ENCODE peak calls at places on chromosomes 2 and 18, in five cellular contexts. D is AG04450, P is lower lobe of right lung, I is breast epithelium, S is IMR-90. A is an unnamed sample.

GRCh38 chr2:21043744-21044532 is at the start of gene APOB:
- DNase-seq in D (no peak), P (peak; percentile 51), I (no peak), S (no peak), A (no peak)

GRCh38 chr2:31889044-31889443 is 121.8 kb downstream of the MEMO1 start:
- DNase-seq in D (no peak), P (no peak), I (no peak), S (no peak), A (no peak)

GRCh38 chr2:179447839-179448447 is 183.3 kb upstream of the SESTD1 start:
- DNase-seq in D (no peak), P (no peak), I (no peak), S (peak; percentile 21), A (peak; percentile 40)

GRCh38 chr2:158973511-158973956 is 5.1 kb downstream of the TANC1 start:
- DNase-seq in D (no peak), P (no peak), I (no peak), S (peak; percentile 51), A (peak; percentile 24)

GRCh38 chr18:46718501-46719341 is 38.1 kb downstream of the ST8SIA5 start:
- DNase-seq in D (no peak), P (no peak), I (no peak), S (peak; percentile 68), A (peak; percentile 91)

GRCh38 chr2:209505410-209505809 is 81.6 kb downstream of the MAP2 start:
- DNase-seq in D (no peak), P (no peak), I (no peak), S (no peak), A (no peak)

GRCh38 chr18:23825978-23826405 is 136.7 kb downstream of the LAMA3 start:
- DNase-seq in D (no peak), P (no peak), I (peak; percentile 87), S (peak; percentile 70), A (peak; percentile 98)

GRCh38 chr2:242085941-242086621 is 216.6 kb downstream of the RTP5 start:
- DNase-seq in D (no peak), P (peak; percentile 72), I (no peak), S (peak; percentile 1), A (peak; percentile 35)

GRCh38 chr18:23106575-23106974 is 28.7 kb upstream of the CABLES1 start:
- DNase-seq in D (peak; percentile 63), P (no peak), I (peak; percentile 48), S (peak; percentile 96), A (peak; percentile 97)

GRCh38 chr18:59697236-59697932 is at the start of gene CCBE1:
- DNase-seq in D (no peak), P (peak; percentile 71), I (no peak), S (peak; percentile 71), A (peak; percentile 69)

GRCh38 chr18:39685303-39685902 is 2119.8 kb upstream of the CELF4 start:
- DNase-seq in D (no peak), P (no peak), I (no peak), S (no peak), A (no peak)

GRCh38 chr2:70607121-70607551 is 53.5 kb upstream of the TGFA start:
- DNase-seq in D (no peak), P (no peak), I (peak; percentile 85), S (no peak), A (peak; percentile 26)

GRCh38 chr2:70608373-70608772 is 54.7 kb upstream of the TGFA start:
- DNase-seq in D (no peak), P (no peak), I (no peak), S (no peak), A (no peak)

GRCh38 chr2:70598197-70598596 is 44.6 kb upstream of the TGFA start:
- DNase-seq in D (no peak), P (no peak), I (no peak), S (no peak), A (no peak)

DNA sequence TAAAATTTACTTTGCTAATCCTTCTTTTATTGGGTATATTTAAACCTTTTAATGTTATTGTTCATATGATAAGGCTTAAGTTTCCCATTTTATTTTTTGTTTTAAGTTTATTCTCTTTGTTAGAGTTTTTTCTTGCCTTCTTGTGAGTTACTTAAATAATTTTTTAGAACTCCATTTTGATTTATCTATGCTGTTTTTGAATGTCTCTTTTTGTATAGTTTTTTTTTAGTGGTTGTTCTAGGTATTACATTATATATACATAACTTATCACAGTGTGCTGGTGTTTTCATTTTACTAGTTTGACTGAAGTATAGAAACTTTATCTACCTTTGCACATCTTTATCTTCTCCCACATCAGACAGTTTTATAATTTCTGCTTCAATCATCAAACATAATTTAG is 49.4 kb upstream of the TGFA start:
- DNase-seq in D (no peak), P (no peak), I (no peak), S (no peak), A (no peak)
- TF ChIP-seq CTCF in D (no peak), P (no peak), I (no peak), S (no peak), A (no peak)

DNA sequence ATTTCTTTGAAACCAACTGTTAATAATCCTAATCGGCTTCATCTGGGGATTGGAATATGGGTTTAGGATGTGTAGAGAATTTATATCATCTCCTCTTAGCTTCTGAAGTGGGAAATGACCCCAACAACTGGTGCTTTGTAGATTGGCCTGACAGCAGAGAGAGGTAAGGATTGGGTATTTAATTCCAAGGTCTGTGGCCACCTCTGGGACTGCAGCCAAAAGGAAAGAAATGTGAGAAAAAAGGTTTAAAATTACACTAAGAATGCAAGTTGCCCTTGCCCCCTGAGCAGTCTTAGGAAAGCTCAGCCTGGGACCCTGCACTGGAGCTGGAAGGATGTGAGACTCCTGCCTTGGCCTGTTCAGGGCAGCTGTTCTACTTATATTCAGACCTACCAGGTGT is 157.1 kb downstream of the FTCDNL1 start:
- DNase-seq in D (no peak), P (no peak), I (no peak), S (no peak), A (no peak)
- H3K4me3 ChIP-seq in D (no peak overlapping the region), P (no peak overlapping the region), I (no peak overlapping the region), S (no peak overlapping the region), A (no peak overlapping the region)

GRCh38 chr2:63486861-63487290 is 101.4 kb downstream of the WDPCP start:
- DNase-seq in D (no peak), P (no peak), I (no peak), S (no peak), A (no peak)

GRCh38 chr2:63494100-63494499 is 94.2 kb downstream of the WDPCP start:
- DNase-seq in D (no peak), P (no peak), I (no peak), S (no peak), A (no peak)

GRCh38 chr2:63484481-63484880 is 103.8 kb downstream of the WDPCP start:
- DNase-seq in D (no peak), P (no peak), I (no peak), S (no peak), A (no peak)

GRCh38 chr2:63484901-63485300 is 103.4 kb downstream of the WDPCP start:
- DNase-seq in D (no peak), P (no peak), I (no peak), S (no peak), A (no peak)

GRCh38 chr2:63488118-63488713 is 100.1 kb downstream of the WDPCP start:
- DNase-seq in D (no peak), P (no peak), I (no peak), S (peak; percentile 46), A (peak; percentile 47)
- TF ChIP-seq CTCF in D (peak; percentile 86), P (peak; percentile 46), I (no peak), S (peak; percentile 69), A (peak; percentile 78)

GRCh38 chr2:152716805-152717241 is 438 bp downstream of the PRPF40A start:
- DNase-seq in D (no peak), P (no peak), I (no peak), S (no peak), A (peak; percentile 18)

GRCh38 chr2:152718909-152719645 is 657 bp downstream of the ARL6IP6 start:
- DNase-seq in D (no peak), P (no peak), I (peak; percentile 27), S (no peak), A (peak; percentile 55)

GRCh38 chr2:152715854-152716428 is 1.3 kb downstream of the PRPF40A start:
- DNase-seq in D (no peak), P (no peak), I (no peak), S (peak; percentile 5), A (peak; percentile 43)

GRCh38 chr2:152717242-152718046 is at the start of gene PRPF40A:
- DNase-seq in D (peak; percentile 96), P (peak; percentile 99), I (peak; percentile 98), S (peak; percentile 98), A (peak; percentile 96)

DNA sequence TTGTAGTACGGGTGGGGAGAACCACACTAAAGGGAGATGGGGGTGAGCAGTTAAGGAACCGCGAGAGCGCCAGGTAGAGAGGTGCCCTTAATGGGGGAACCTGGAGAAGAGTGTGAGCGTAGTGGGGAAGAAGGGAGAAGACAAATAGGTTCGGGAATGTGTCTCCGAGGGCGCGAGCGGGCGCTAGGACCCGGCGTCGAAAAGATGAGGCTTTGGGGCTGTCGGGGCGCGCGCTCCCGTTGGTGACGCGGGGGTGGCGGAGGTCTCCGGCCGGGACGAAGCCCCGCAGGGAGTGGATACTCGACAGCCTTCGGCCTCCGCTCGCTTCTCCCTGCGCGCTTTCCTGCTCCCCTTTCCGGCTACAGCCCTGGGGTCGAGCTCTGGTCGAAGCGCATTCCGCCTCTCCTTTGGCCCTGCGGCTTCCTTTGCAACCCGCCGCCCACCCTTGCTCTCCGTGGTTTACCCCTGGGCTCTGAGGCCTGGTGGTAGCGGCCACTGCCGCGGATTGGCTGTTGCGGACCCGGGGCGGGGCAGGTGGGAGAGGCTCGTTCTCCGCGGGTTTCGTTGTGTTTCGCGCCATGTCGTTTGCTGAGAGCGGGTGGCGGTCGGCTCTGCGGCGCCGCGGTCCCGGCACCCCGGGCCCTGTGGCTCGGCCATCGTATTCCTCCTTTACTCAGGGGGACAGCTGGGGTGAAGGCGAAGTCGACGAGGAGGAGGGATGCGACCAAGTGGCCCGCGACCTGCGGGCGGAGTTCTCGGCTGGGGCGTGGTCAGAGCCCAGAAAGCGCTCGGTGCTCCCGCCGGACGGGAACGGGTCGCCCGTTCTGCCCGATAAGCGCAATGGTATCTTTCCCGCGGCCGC is at the start of gene ARL6IP6:
- DNase-seq in D (peak; percentile 55), P (peak; percentile 96), I (peak; percentile 90), S (peak; percentile 84), A (peak; percentile 82)
- H3K4me3 ChIP-seq in D (peak within 1 kb of the TSS; percentile 76), P (peak within 1 kb of the TSS; percentile 90), I (peak within 1 kb of the TSS; percentile 87), S (peak within 1 kb of the TSS; percentile 92), A (peak within 1 kb of the TSS; percentile 97)